ENCODE peak calls at places on chromosome 4, in seven cellular contexts. One of them, this sample, is unnamed.
A peak's percentile ranks its signal among the peaks of the same experiment; 100 is the strongest.

GRCh38 chr4:85081196-85081595 is 114.7 kb upstream of the WDFY3 start:
- DNase-seq in type B pancreatic cell: no peak
- DNase-seq in sciatic nerve: no peak
- DNase-seq in osteocyte: no peak
- DNase-seq in stimulated activated CD4-positive, alpha-beta T cell treated with anti-CD3 and anti-CD28 coated beads, Interleukin-4, amount 100 ng/mL, for 4 hours: no peak
- DNase-seq in activated B cell treated with CpG ODN at 0.5 μM for 24 hours: no peak
- DNase-seq in psoas muscle: no peak
- DNase-seq in this sample: no peak

GRCh38 chr4:124940387-124940786 is 227.9 kb upstream of the ANKRD50 start:
- DNase-seq in type B pancreatic cell: no peak
- DNase-seq in sciatic nerve: no peak
- DNase-seq in osteocyte: no peak
- DNase-seq in stimulated activated CD4-positive, alpha-beta T cell treated with anti-CD3 and anti-CD28 coated beads, Interleukin-4, amount 100 ng/mL, for 4 hours: no peak
- DNase-seq in activated B cell treated with CpG ODN at 0.5 μM for 24 hours: no peak
- DNase-seq in psoas muscle: no peak
- DNase-seq in this sample: peak; percentile 75

GRCh38 chr4:1492636-1493539 is 86.6 kb upstream of the NKX1-1 start:
- DNase-seq in type B pancreatic cell: no peak
- DNase-seq in sciatic nerve: peak; percentile 15
- DNase-seq in osteocyte: no peak
- DNase-seq in stimulated activated CD4-positive, alpha-beta T cell treated with anti-CD3 and anti-CD28 coated beads, Interleukin-4, amount 100 ng/mL, for 4 hours: no peak
- DNase-seq in activated B cell treated with CpG ODN at 0.5 μM for 24 hours: no peak
- DNase-seq in psoas muscle: no peak
- DNase-seq in this sample: no peak

GRCh38 chr4:140054861-140055260 is 99.1 kb downstream of the MAML3 start:
- DNase-seq in type B pancreatic cell: no peak
- DNase-seq in sciatic nerve: no peak
- DNase-seq in osteocyte: no peak
- DNase-seq in stimulated activated CD4-positive, alpha-beta T cell treated with anti-CD3 and anti-CD28 coated beads, Interleukin-4, amount 100 ng/mL, for 4 hours: no peak
- DNase-seq in activated B cell treated with CpG ODN at 0.5 μM for 24 hours: no peak
- DNase-seq in psoas muscle: no peak
- DNase-seq in this sample: no peak

GRCh38 chr4:41204400-41204978 is 9.9 kb downstream of the APBB2 start:
- DNase-seq in type B pancreatic cell: no peak
- DNase-seq in sciatic nerve: no peak
- DNase-seq in osteocyte: no peak
- DNase-seq in stimulated activated CD4-positive, alpha-beta T cell treated with anti-CD3 and anti-CD28 coated beads, Interleukin-4, amount 100 ng/mL, for 4 hours: no peak
- DNase-seq in activated B cell treated with CpG ODN at 0.5 μM for 24 hours: no peak
- DNase-seq in psoas muscle: peak; percentile 44
- DNase-seq in this sample: no peak

GRCh38 chr4:98601719-98602118 is 56.7 kb downstream of the TSPAN5 start:
- DNase-seq in type B pancreatic cell: no peak
- DNase-seq in sciatic nerve: no peak
- DNase-seq in osteocyte: no peak
- DNase-seq in stimulated activated CD4-positive, alpha-beta T cell treated with anti-CD3 and anti-CD28 coated beads, Interleukin-4, amount 100 ng/mL, for 4 hours: peak; percentile 9
- DNase-seq in activated B cell treated with CpG ODN at 0.5 μM for 24 hours: no peak
- DNase-seq in psoas muscle: no peak
- DNase-seq in this sample: no peak

GRCh38 chr4:61468091-61468720 is 268.1 kb downstream of the ADGRL3 start:
- DNase-seq in type B pancreatic cell: no peak
- DNase-seq in sciatic nerve: no peak
- DNase-seq in osteocyte: no peak
- DNase-seq in stimulated activated CD4-positive, alpha-beta T cell treated with anti-CD3 and anti-CD28 coated beads, Interleukin-4, amount 100 ng/mL, for 4 hours: no peak
- DNase-seq in activated B cell treated with CpG ODN at 0.5 μM for 24 hours: no peak
- DNase-seq in psoas muscle: no peak
- DNase-seq in this sample: no peak

GRCh38 chr4:133929540-133929939 is 272.0 kb downstream of the PABPC4L start:
- DNase-seq in type B pancreatic cell: no peak
- DNase-seq in sciatic nerve: no peak
- DNase-seq in osteocyte: no peak
- DNase-seq in stimulated activated CD4-positive, alpha-beta T cell treated with anti-CD3 and anti-CD28 coated beads, Interleukin-4, amount 100 ng/mL, for 4 hours: no peak
- DNase-seq in activated B cell treated with CpG ODN at 0.5 μM for 24 hours: no peak
- DNase-seq in psoas muscle: no peak
- DNase-seq in this sample: no peak

GRCh38 chr4:134906404-134907023 is 704.9 kb upstream of the PABPC4L start:
- DNase-seq in type B pancreatic cell: no peak
- DNase-seq in sciatic nerve: no peak
- DNase-seq in osteocyte: no peak
- DNase-seq in stimulated activated CD4-positive, alpha-beta T cell treated with anti-CD3 and anti-CD28 coated beads, Interleukin-4, amount 100 ng/mL, for 4 hours: no peak
- DNase-seq in activated B cell treated with CpG ODN at 0.5 μM for 24 hours: no peak
- DNase-seq in psoas muscle: no peak
- DNase-seq in this sample: peak; percentile 27

GRCh38 chr4:147157860-147158701 is 212.4 kb upstream of the TTC29 start:
- DNase-seq in type B pancreatic cell: peak; percentile 71
- DNase-seq in sciatic nerve: no peak
- DNase-seq in osteocyte: peak; percentile 86
- DNase-seq in stimulated activated CD4-positive, alpha-beta T cell treated with anti-CD3 and anti-CD28 coated beads, Interleukin-4, amount 100 ng/mL, for 4 hours: no peak
- DNase-seq in activated B cell treated with CpG ODN at 0.5 μM for 24 hours: no peak
- DNase-seq in psoas muscle: peak; percentile 12
- DNase-seq in this sample: no peak